ENCODE peak calls at places on chromosomes 2 and 18, in nine cellular contexts. One of them, this sample, is unnamed.

GRCh38 chr2:220670461-220670979 is 901.6 kb downstream of the EPHA4 start:
- DNase-seq in stimulated activated CD8-positive, alpha-beta memory T cell treated with anti-CD3 and anti-CD28 coated beads, Interleukin-15, amount 100 ng/mL, for 24 hours: no peak
- DNase-seq in A172: peak; percentile 7
- DNase-seq in activated T-helper 1 cell treated with anti-CD3 and anti-CD28 coated beads, Interleukin-2, amount 50 U/mL, for 16 hours: no peak
- DNase-seq in nucleus accumbens: no peak
- DNase-seq in GM19239: no peak
- DNase-seq in H54: no peak
- DNase-seq in GM10248: no peak
- DNase-seq in activated naive CD4-positive, alpha-beta T cell: no peak
- DNase-seq in this sample: no peak

GRCh38 chr2:226905718-226906438 is 70.0 kb downstream of the RHBDD1 start:
- DNase-seq in A172: no peak
- DNase-seq in GM19239: no peak
- DNase-seq in H54: no peak
- DNase-seq in nucleus accumbens: no peak
- DNase-seq in activated T-helper 1 cell treated with anti-CD3 and anti-CD28 coated beads, Interleukin-2, amount 50 U/mL, for 16 hours: no peak
- DNase-seq in GM10248: peak; percentile 54
- DNase-seq in activated naive CD4-positive, alpha-beta T cell: no peak
- DNase-seq in stimulated activated CD8-positive, alpha-beta memory T cell treated with anti-CD3 and anti-CD28 coated beads, Interleukin-15, amount 100 ng/mL, for 24 hours: no peak
- DNase-seq in this sample: no peak

GRCh38 chr2:214014551-214015230 is 396.2 kb upstream of the VWC2L start:
- DNase-seq in GM10248: no peak
- DNase-seq in A172: no peak
- DNase-seq in GM19239: no peak
- DNase-seq in stimulated activated CD8-positive, alpha-beta memory T cell treated with anti-CD3 and anti-CD28 coated beads, Interleukin-15, amount 100 ng/mL, for 24 hours: no peak
- DNase-seq in H54: no peak
- DNase-seq in activated naive CD4-positive, alpha-beta T cell: no peak
- DNase-seq in activated T-helper 1 cell treated with anti-CD3 and anti-CD28 coated beads, Interleukin-2, amount 50 U/mL, for 16 hours: no peak
- DNase-seq in nucleus accumbens: no peak
- DNase-seq in this sample: no peak

GRCh38 chr18:6328624-6329016 is 86.1 kb downstream of the L3MBTL4 start:
- DNase-seq in GM10248: no peak
- DNase-seq in stimulated activated CD8-positive, alpha-beta memory T cell treated with anti-CD3 and anti-CD28 coated beads, Interleukin-15, amount 100 ng/mL, for 24 hours: no peak
- DNase-seq in activated T-helper 1 cell treated with anti-CD3 and anti-CD28 coated beads, Interleukin-2, amount 50 U/mL, for 16 hours: no peak
- DNase-seq in GM19239: no peak
- DNase-seq in activated naive CD4-positive, alpha-beta T cell: no peak
- DNase-seq in H54: no peak
- DNase-seq in A172: no peak
- DNase-seq in nucleus accumbens: no peak
- DNase-seq in this sample: no peak

GRCh38 chr18:26477828-26478466 is 70.4 kb downstream of the KCTD1 start:
- DNase-seq in nucleus accumbens: no peak
- DNase-seq in GM10248: no peak
- DNase-seq in A172: peak; percentile 34
- DNase-seq in activated naive CD4-positive, alpha-beta T cell: no peak
- DNase-seq in H54: no peak
- DNase-seq in stimulated activated CD8-positive, alpha-beta memory T cell treated with anti-CD3 and anti-CD28 coated beads, Interleukin-15, amount 100 ng/mL, for 24 hours: no peak
- DNase-seq in activated T-helper 1 cell treated with anti-CD3 and anti-CD28 coated beads, Interleukin-2, amount 50 U/mL, for 16 hours: no peak
- DNase-seq in GM19239: no peak
- DNase-seq in this sample: no peak

GRCh38 chr2:54586062-54586982 is 130.2 kb downstream of the SPTBN1 start:
- DNase-seq in stimulated activated CD8-positive, alpha-beta memory T cell treated with anti-CD3 and anti-CD28 coated beads, Interleukin-15, amount 100 ng/mL, for 24 hours: no peak
- DNase-seq in A172: no peak
- DNase-seq in H54: no peak
- DNase-seq in GM10248: no peak
- DNase-seq in activated naive CD4-positive, alpha-beta T cell: no peak
- DNase-seq in activated T-helper 1 cell treated with anti-CD3 and anti-CD28 coated beads, Interleukin-2, amount 50 U/mL, for 16 hours: no peak
- DNase-seq in nucleus accumbens: no peak
- DNase-seq in GM19239: no peak
- DNase-seq in this sample: no peak

GRCh38 chr18:36519358-36519757 is 221.8 kb downstream of the FHOD3 start:
- DNase-seq in nucleus accumbens: no peak
- DNase-seq in A172: peak; percentile 68
- DNase-seq in activated naive CD4-positive, alpha-beta T cell: no peak
- DNase-seq in GM10248: no peak
- DNase-seq in H54: peak; percentile 44
- DNase-seq in activated T-helper 1 cell treated with anti-CD3 and anti-CD28 coated beads, Interleukin-2, amount 50 U/mL, for 16 hours: no peak
- DNase-seq in GM19239: no peak
- DNase-seq in stimulated activated CD8-positive, alpha-beta memory T cell treated with anti-CD3 and anti-CD28 coated beads, Interleukin-15, amount 100 ng/mL, for 24 hours: no peak
- DNase-seq in this sample: no peak

GRCh38 chr2:235937936-235938335 is 230.2 kb downstream of the GBX2 start:
- DNase-seq in A172: no peak
- DNase-seq in stimulated activated CD8-positive, alpha-beta memory T cell treated with anti-CD3 and anti-CD28 coated beads, Interleukin-15, amount 100 ng/mL, for 24 hours: no peak
- DNase-seq in activated T-helper 1 cell treated with anti-CD3 and anti-CD28 coated beads, Interleukin-2, amount 50 U/mL, for 16 hours: no peak
- DNase-seq in GM10248: no peak
- DNase-seq in activated naive CD4-positive, alpha-beta T cell: no peak
- DNase-seq in H54: no peak
- DNase-seq in GM19239: no peak
- DNase-seq in nucleus accumbens: no peak
- DNase-seq in this sample: no peak

GRCh38 chr2:31138037-31138962 is at the start of gene GALNT14:
- DNase-seq in nucleus accumbens: peak; percentile 32
- DNase-seq in activated T-helper 1 cell treated with anti-CD3 and anti-CD28 coated beads, Interleukin-2, amount 50 U/mL, for 16 hours: no peak
- DNase-seq in GM10248: peak; percentile 53
- DNase-seq in stimulated activated CD8-positive, alpha-beta memory T cell treated with anti-CD3 and anti-CD28 coated beads, Interleukin-15, amount 100 ng/mL, for 24 hours: peak; percentile 7
- DNase-seq in A172: no peak
- DNase-seq in activated naive CD4-positive, alpha-beta T cell: no peak
- DNase-seq in H54: no peak
- DNase-seq in GM19239: peak; percentile 40
- DNase-seq in this sample: peak; percentile 19

GRCh38 chr2:239894276-239894675 is 130.9 kb downstream of the NDUFA10 start:
- DNase-seq in H54: no peak
- DNase-seq in GM10248: no peak
- DNase-seq in activated T-helper 1 cell treated with anti-CD3 and anti-CD28 coated beads, Interleukin-2, amount 50 U/mL, for 16 hours: no peak
- DNase-seq in A172: no peak
- DNase-seq in nucleus accumbens: no peak
- DNase-seq in stimulated activated CD8-positive, alpha-beta memory T cell treated with anti-CD3 and anti-CD28 coated beads, Interleukin-15, amount 100 ng/mL, for 24 hours: no peak
- DNase-seq in activated naive CD4-positive, alpha-beta T cell: no peak
- DNase-seq in GM19239: no peak
- DNase-seq in this sample: no peak

GRCh38 chr2:76667764-76668163 is 854.4 kb downstream of the LRRTM4 start:
- DNase-seq in H54: no peak
- DNase-seq in nucleus accumbens: no peak
- DNase-seq in GM19239: no peak
- DNase-seq in activated T-helper 1 cell treated with anti-CD3 and anti-CD28 coated beads, Interleukin-2, amount 50 U/mL, for 16 hours: no peak
- DNase-seq in activated naive CD4-positive, alpha-beta T cell: no peak
- DNase-seq in stimulated activated CD8-positive, alpha-beta memory T cell treated with anti-CD3 and anti-CD28 coated beads, Interleukin-15, amount 100 ng/mL, for 24 hours: no peak
- DNase-seq in GM10248: no peak
- DNase-seq in A172: no peak
- DNase-seq in this sample: no peak

GRCh38 chr2:45964226-45964841 is 312.9 kb downstream of the PRKCE start:
- DNase-seq in stimulated activated CD8-positive, alpha-beta memory T cell treated with anti-CD3 and anti-CD28 coated beads, Interleukin-15, amount 100 ng/mL, for 24 hours: no peak
- DNase-seq in GM19239: no peak
- DNase-seq in nucleus accumbens: peak; percentile 24
- DNase-seq in GM10248: no peak
- DNase-seq in activated naive CD4-positive, alpha-beta T cell: no peak
- DNase-seq in H54: peak; percentile 63
- DNase-seq in activated T-helper 1 cell treated with anti-CD3 and anti-CD28 coated beads, Interleukin-2, amount 50 U/mL, for 16 hours: no peak
- DNase-seq in A172: peak; percentile 99
- DNase-seq in this sample: no peak

GRCh38 chr2:230203110-230203676 is 16.6 kb downstream of the SP110 start:
- DNase-seq in H54: no peak
- DNase-seq in stimulated activated CD8-positive, alpha-beta memory T cell treated with anti-CD3 and anti-CD28 coated beads, Interleukin-15, amount 100 ng/mL, for 24 hours: no peak
- DNase-seq in activated naive CD4-positive, alpha-beta T cell: no peak
- DNase-seq in activated T-helper 1 cell treated with anti-CD3 and anti-CD28 coated beads, Interleukin-2, amount 50 U/mL, for 16 hours: no peak
- DNase-seq in A172: no peak
- DNase-seq in GM19239: peak; percentile 44
- DNase-seq in nucleus accumbens: no peak
- DNase-seq in GM10248: peak; percentile 52
- DNase-seq in this sample: no peak

GRCh38 chr2:157933549-157933948 is 57.4 kb upstream of the ACVR1 start:
- DNase-seq in stimulated activated CD8-positive, alpha-beta memory T cell treated with anti-CD3 and anti-CD28 coated beads, Interleukin-15, amount 100 ng/mL, for 24 hours: no peak
- DNase-seq in activated naive CD4-positive, alpha-beta T cell: no peak
- DNase-seq in H54: no peak
- DNase-seq in GM19239: no peak
- DNase-seq in nucleus accumbens: no peak
- DNase-seq in activated T-helper 1 cell treated with anti-CD3 and anti-CD28 coated beads, Interleukin-2, amount 50 U/mL, for 16 hours: no peak
- DNase-seq in A172: no peak
- DNase-seq in GM10248: no peak
- DNase-seq in this sample: no peak

This sample was measured in activated CD8-positive, alpha-beta memory T cell treated with anti-CD3 and anti-CD28 coated beads, Interleukin-2, amount 50 U/mL, for 4 hours.